ENCODE peak calls at places on chromosomes 2 and 18, in five cellular contexts. G, H, M, Z and Y are unnamed samples.

GRCh38 chr2:42906557-42907380 is 114.4 kb upstream of the HAAO start:
- DNase-seq in Z (peak; percentile 14), H (peak; percentile 39), G (peak; percentile 73), M (no peak), Y (peak; percentile 64)

GRCh38 chr2:207503234-207503633 is 26.5 kb upstream of the CREB1 start:
- DNase-seq in H (no peak), Z (no peak), M (no peak), G (no peak), Y (no peak)

GRCh38 chr2:121596221-121597080 is 52.8 kb downstream of the CLASP1 start:
- DNase-seq in G (peak; percentile 19), H (peak; percentile 11), Z (no peak), M (peak; percentile 34), Y (no peak)

GRCh38 chr2:96664366-96664765 is 21.8 kb downstream of the FER1L5 start:
- DNase-seq in H (no peak), Z (no peak), M (no peak), G (no peak), Y (no peak)

GRCh38 chr2:232568161-232568560 is 17.7 kb downstream of the EIF4E2 start:
- DNase-seq in G (peak; percentile 13), H (no peak), M (no peak), Z (no peak), Y (no peak)

GRCh38 chr18:26262156-26262555 is 35.9 kb downstream of the TAF4B start:
- DNase-seq in H (no peak), Z (no peak), M (no peak), G (no peak), Y (no peak)

GRCh38 chr18:58046794-58047555 is 2.9 kb downstream of the NEDD4L start:
- DNase-seq in Z (no peak), G (peak; percentile 3), M (no peak), H (no peak), Y (no peak)

GRCh38 chr2:96768083-96768561 is 7.4 kb downstream of the CNNM4 start:
- DNase-seq in H (no peak), Z (no peak), G (no peak), M (no peak), Y (no peak)

GRCh38 chr2:12076810-12077209 is 330.4 kb downstream of the LPIN1 start:
- DNase-seq in Z (no peak), H (peak; percentile 48), G (no peak), M (no peak), Y (no peak)

GRCh38 chr2:64325852-64326577 is 127.9 kb upstream of the LGALSL start:
- DNase-seq in G (no peak), Z (no peak), H (no peak), M (no peak), Y (no peak)

GRCh38 chr2:169887120-169887519 is 59.9 kb downstream of the UBR3 start:
- DNase-seq in H (no peak), Z (no peak), M (no peak), G (no peak), Y (no peak)

GRCh38 chr2:207223051-207223450 is 57.3 kb upstream of the KLF7 start:
- DNase-seq in G (no peak), H (no peak), Z (no peak), M (no peak), Y (no peak)